ENCODE peak calls at places on chromosomes 2 and 18, in seven cellular contexts. C is Peyer's patch, H is neural progenitor cell, D is activated B cell treated with CpG ODN at 0.5 μM for 24 hours, E is AG09319, M is HFFc6, L is SW480. K is an unnamed sample.

GRCh38 chr2:232420463-232421188 is 14.0 kb downstream of the ALPG start:
- DNase-seq in C (peak; percentile 72), H (peak; percentile 85), D (no peak), E (no peak), M (no peak), L (peak; percentile 66), K (peak; percentile 47)

GRCh38 chr2:128313076-128313836 is 5.4 kb downstream of the HS6ST1 start:
- DNase-seq in C (no peak), H (no peak), D (no peak), E (no peak), M (peak; percentile 28), L (peak; percentile 70), K (no peak)

GRCh38 chr18:9705183-9705864 is 2.8 kb upstream of the RAB31 start:
- DNase-seq in C (no peak), H (no peak), D (no peak), E (no peak), M (peak; percentile 61), L (no peak), K (no peak)

GRCh38 chr2:46434851-46435273 is 44.5 kb upstream of the TMEM247 start:
- DNase-seq in C (no peak), H (no peak), D (no peak), E (peak; percentile 18), M (peak; percentile 51), L (no peak), K (no peak)

GRCh38 chr2:241882090-241882625 is 12.6 kb downstream of the RTP5 start:
- DNase-seq in C (no peak), H (peak; percentile 43), D (no peak), E (no peak), M (peak; percentile 25), L (peak; percentile 69), K (peak; percentile 68)

GRCh38 chr2:191678437-191679110 is 638 bp downstream of the NABP1 start:
- DNase-seq in C (peak; percentile 78), H (peak; percentile 52), D (no peak), E (no peak), M (no peak), L (peak; percentile 62), K (peak; percentile 77)

GRCh38 chr2:239143858-239144712 is 256.7 kb downstream of the HDAC4 start:
- DNase-seq in C (no peak), H (peak; percentile 67), D (no peak), E (peak; percentile 15), M (peak; percentile 25), L (no peak), K (no peak)

GRCh38 chr2:172672999-172673726 is 62.5 kb upstream of the RAPGEF4 start:
- DNase-seq in C (peak; percentile 71), H (no peak), D (no peak), E (no peak), M (peak; percentile 56), L (no peak), K (peak; percentile 57)

GRCh38 chr2:153828335-153828734 is 43.4 kb upstream of the GALNT13 start:
- DNase-seq in C (no peak), H (no peak), D (no peak), E (no peak), M (no peak), L (no peak), K (no peak)

GRCh38 chr18:46622451-46622850 is 34.6 kb downstream of the LOXHD1 start:
- DNase-seq in C (no peak), H (no peak), D (no peak), E (no peak), M (no peak), L (no peak), K (no peak)

GRCh38 chr18:50813353-50813752 is 6.5 kb downstream of the MRO start:
- DNase-seq in C (no peak), H (no peak), D (no peak), E (no peak), M (no peak), L (no peak), K (no peak)

GRCh38 chr2:8543065-8543411 is 138.8 kb upstream of the ID2 start:
- DNase-seq in C (no peak), H (no peak), D (no peak), E (no peak), M (no peak), L (no peak), K (no peak)

GRCh38 chr2:202815548-202816420 is 55.8 kb downstream of the ICA1L start:
- DNase-seq in C (no peak), H (no peak), D (no peak), E (no peak), M (peak; percentile 6), L (no peak), K (no peak)

GRCh38 chr2:69734040-69734611 is 7.8 kb upstream of the ANXA4 start:
- DNase-seq in C (no peak), H (no peak), D (no peak), E (peak; percentile 46), M (no peak), L (no peak), K (no peak)

GRCh38 chr18:8526316-8526715 is 82.9 kb upstream of the RAB12 start:
- DNase-seq in C (no peak), H (no peak), D (no peak), E (no peak), M (no peak), L (no peak), K (no peak)

GRCh38 chr18:13540783-13541182 is 185.6 kb downstream of the FAM210A start:
- DNase-seq in C (no peak), H (no peak), D (no peak), E (no peak), M (no peak), L (no peak), K (no peak)

GRCh38 chr2:177530513-177531039 is 138.0 kb downstream of the AGPS start:
- DNase-seq in C (no peak), H (no peak), D (no peak), E (no peak), M (no peak), L (no peak), K (no peak)

GRCh38 chr2:143934913-143935310 is 585.0 kb downstream of the ZEB2 start:
- DNase-seq in C (no peak), H (no peak), D (no peak), E (no peak), M (no peak), L (no peak), K (no peak)

GRCh38 chr2:99841749-99842148 is 300.6 kb downstream of the AFF3 start:
- DNase-seq in C (no peak), H (no peak), D (no peak), E (no peak), M (peak; percentile 41), L (no peak), K (no peak)

GRCh38 chr18:61859118-61859517 is 33.7 kb downstream of the RNF152 start:
- DNase-seq in C (no peak), H (no peak), D (no peak), E (no peak), M (no peak), L (no peak), K (no peak)

GRCh38 chr2:96715658-96716057 is 24.2 kb downstream of the LMAN2L start:
- DNase-seq in C (no peak), H (no peak), D (no peak), E (no peak), M (no peak), L (peak; percentile 18), K (no peak)

GRCh38 chr2:18149660-18150246 is 271.3 kb downstream of the KCNS3 start:
- DNase-seq in C (no peak), H (peak; percentile 73), D (no peak), E (peak; percentile 27), M (peak; percentile 49), L (peak; percentile 66), K (no peak)

GRCh38 chr18:58549814-58550339 is 79.0 kb downstream of the ALPK2 start:
- DNase-seq in C (no peak), H (no peak), D (no peak), E (no peak), M (no peak), L (no peak), K (peak; percentile 48)

GRCh38 chr2:111622859-111623258 is 261.1 kb downstream of the ANAPC1 start:
- DNase-seq in C (no peak), H (no peak), D (no peak), E (no peak), M (peak; percentile 29), L (no peak), K (no peak)

GRCh38 chr2:46257476-46257875 is 39.7 kb upstream of the EPAS1 start:
- DNase-seq in C (no peak), H (no peak), D (no peak), E (no peak), M (peak; percentile 23), L (no peak), K (no peak)

GRCh38 chr2:215712219-215712849 is 276.5 kb upstream of the FN1 start:
- DNase-seq in C (no peak), H (no peak), D (no peak), E (no peak), M (no peak), L (no peak), K (no peak)

GRCh38 chr2:133287709-133288108 is 280.6 kb downstream of the NCKAP5 start:
- DNase-seq in C (no peak), H (no peak), D (no peak), E (peak; percentile 38), M (peak; percentile 39), L (no peak), K (no peak)